ENCODE peak calls at places on chromosomes 7 and 10, in five cellular contexts. A, E, L, X and I are unnamed samples.

GRCh38 chr7:24773646-24774045 is 16.4 kb upstream of the GSDME start:
- DNase-seq in A (no peak), L (no peak), X (no peak), E (no peak), I (no peak)

GRCh38 chr7:155252388-155252957 is 45.2 kb upstream of the INSIG1 start:
- DNase-seq in A (peak), E (no peak), X (no peak), L (no peak), I (no peak)

GRCh38 chr7:822692-823276 is 9.5 kb upstream of the SUN1 start:
- DNase-seq in E (peak), L (no peak), X (no peak), A (no peak), I (no peak)

GRCh38 chr10:124414077-124414476 is 4.6 kb downstream of the OAT start:
- DNase-seq in X (no peak), A (no peak), E (no peak), L (no peak), I (no peak)

GRCh38 chr7:134184767-134185166 is 57.6 kb downstream of the LRGUK start:
- DNase-seq in L (no peak), X (no peak), E (no peak), A (no peak), I (no peak)

GRCh38 chr7:143490719-143491306 is 13.1 kb downstream of the TAS2R41 start:
- DNase-seq in A (no peak), L (peak), X (peak), E (peak), I (no peak)

GRCh38 chr10:80436459-80437098 is 17.5 kb upstream of the TSPAN14 start:
- DNase-seq in E (no peak), L (no peak), X (no peak), A (no peak), I (no peak)

GRCh38 chr7:137351941-137352340 is 8.4 kb upstream of the PTN start:
- DNase-seq in A (no peak), E (no peak), L (no peak), X (no peak), I (no peak)

GRCh38 chr7:876972-877311 is 588 bp downstream of the GET4 start:
- DNase-seq in L (no peak), X (no peak), A (no peak), E (no peak), I (no peak)

GRCh38 chr7:75054744-75055527 is 18.7 kb downstream of the RCC1L start:
- DNase-seq in E (no peak), L (no peak), A (no peak), X (no peak), I (no peak)

GRCh38 chr10:78165617-78166016 is 132.0 kb downstream of the RPS24 start:
- DNase-seq in L (no peak), E (peak), A (no peak), X (peak), I (no peak)

GRCh38 chr10:28302668-28303488 is at the start of gene MPP7:
- DNase-seq in E (peak), A (peak), L (peak), X (peak), I (peak)

GRCh38 chr10:126400641-126401040 is 12.4 kb upstream of the ADAM12 start:
- DNase-seq in L (no peak), X (no peak), E (no peak), A (no peak), I (no peak)

GRCh38 chr7:24979863-24980694 is at the start of gene OSBPL3:
- DNase-seq in E (peak), L (peak), X (peak), A (peak), I (peak)

GRCh38 chr10:78991187-78991586 is 77.6 kb upstream of the ZMIZ1 start:
- DNase-seq in A (no peak), E (no peak), X (no peak), L (peak), I (no peak)

GRCh38 chr10:80407836-80408197 is 534 bp upstream of the PRXL2A start:
- DNase-seq in L (peak), E (peak), X (peak), A (peak), I (no peak)

GRCh38 chr7:70694357-70694908 is 437.5 kb upstream of the GALNT17 start:
- DNase-seq in A (no peak), E (peak), X (no peak), L (no peak), I (no peak)

GRCh38 chr7:47389923-47390630 is 191.8 kb downstream of the TNS3 start:
- DNase-seq in X (no peak), L (no peak), A (no peak), E (no peak), I (no peak)

GRCh38 chr10:12606461-12606860 is 257.1 kb downstream of the CAMK1D start:
- DNase-seq in X (no peak), E (no peak), L (no peak), A (no peak), I (no peak)

GRCh38 chr7:134353411-134353810 is 36.7 kb upstream of the SLC35B4 start:
- DNase-seq in L (no peak), X (no peak), E (no peak), A (no peak), I (no peak)

GRCh38 chr10:778626-779330 is 89.3 kb upstream of the DIP2C start:
- DNase-seq in X (no peak), L (no peak), A (no peak), E (no peak), I (no peak)

GRCh38 chr10:35339946-35340345 is 3.6 kb downstream of the CCNY start:
- DNase-seq in L (no peak), X (no peak), A (no peak), E (no peak), I (no peak)

GRCh38 chr10:78514459-78514858 is 480.8 kb downstream of the RPS24 start:
- DNase-seq in L (no peak), E (no peak), X (no peak), A (no peak), I (no peak)

GRCh38 chr10:35700490-35700887 is 58.4 kb upstream of the FZD8 start:
- DNase-seq in L (no peak), E (peak), X (no peak), A (no peak), I (no peak)

GRCh38 chr10:43854042-43854441 is 205.4 kb upstream of the ZNF32 start:
- DNase-seq in X (peak), A (no peak), E (no peak), L (no peak), I (no peak)

GRCh38 chr7:69276011-69276729 is 322.1 kb upstream of the AUTS2 start:
- DNase-seq in L (no peak), A (no peak), E (no peak), X (no peak), I (no peak)

GRCh38 chr10:37871568-37872251 is 14.3 kb upstream of the ZNF248 start:
- DNase-seq in L (no peak), A (no peak), X (no peak), E (no peak), I (no peak)

GRCh38 chr7:149880871-149881301 is 7.1 kb downstream of the ATP6V0E2 start:
- DNase-seq in A (no peak), L (no peak), E (no peak), X (no peak), I (no peak)

GRCh38 chr7:105354383-105354782 is 34.3 kb downstream of the SRPK2 start:
- DNase-seq in A (no peak), E (no peak), L (no peak), X (no peak), I (no peak)

DNA sequence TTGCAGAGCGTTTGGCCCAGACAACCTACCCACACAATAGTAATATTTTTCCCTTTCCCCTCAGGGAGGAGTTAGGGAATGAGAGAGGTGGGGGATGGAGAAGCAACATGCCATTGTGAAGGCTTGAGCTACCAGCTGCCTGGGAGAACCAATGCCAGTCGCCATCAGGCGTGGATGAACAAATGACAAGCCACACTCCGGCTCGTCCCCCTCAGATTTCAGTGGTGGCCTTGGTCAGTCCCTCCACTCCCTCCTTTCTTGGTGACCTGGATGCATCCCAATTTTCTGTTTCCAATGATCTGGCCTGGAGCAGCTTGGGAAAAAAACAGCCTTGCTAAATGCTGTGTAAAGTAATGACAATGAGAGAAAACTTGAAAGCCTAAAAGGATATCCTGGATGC is 110.8 kb downstream of the ICA1 start:
- DNase-seq in L (no peak), X (no peak), E (no peak), A (no peak), I (no peak)
- H3K4me3 ChIP-seq in L (no peak), X (no peak), E (no peak), A (no peak), I (no peak)

DNA sequence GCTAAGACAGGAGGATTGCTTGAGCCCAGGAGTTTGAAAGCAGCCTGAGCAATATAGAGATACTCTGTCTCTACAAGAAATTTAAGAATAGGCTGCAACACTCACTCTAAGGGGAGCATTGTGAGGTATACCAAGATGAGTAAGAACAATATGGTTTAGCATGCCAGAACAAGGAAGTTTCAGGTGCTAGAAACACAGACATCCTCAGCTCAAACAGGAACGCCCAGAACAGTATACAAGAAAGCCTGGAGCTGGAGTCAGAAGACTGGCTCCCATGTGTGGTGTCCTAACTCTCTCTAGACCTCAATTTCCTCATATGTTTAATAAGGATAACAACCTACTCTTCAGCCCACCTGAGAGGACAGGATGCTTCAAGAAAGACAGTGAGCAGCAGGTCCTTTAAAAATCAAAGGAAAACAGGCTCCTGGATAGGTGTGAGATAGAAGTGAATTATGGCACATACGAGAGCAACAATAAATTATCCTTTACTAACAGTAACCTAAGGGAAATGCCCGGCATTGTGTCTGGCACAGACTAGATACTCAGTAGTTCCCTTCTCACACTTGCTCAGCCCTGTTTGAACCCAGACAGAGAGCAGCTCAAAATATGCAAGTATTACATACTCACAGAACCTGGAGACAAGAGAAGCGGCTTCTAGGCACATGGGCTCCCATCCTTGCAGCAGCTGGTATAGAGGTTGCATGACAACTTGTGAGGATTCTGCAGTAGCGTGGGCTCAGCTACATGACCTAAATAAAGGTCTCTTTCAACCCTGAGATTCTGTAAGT is 45.4 kb downstream of the KAT6B start:
- DNase-seq in L (no peak), A (no peak), X (no peak), E (no peak), I (no peak)
- TF ChIP-seq POLR2AphosphoS5 in L (no peak), A (no peak), X (no peak), E (no peak), I (no peak)

GRCh38 chr7:4806983-4807625 is 31.7 kb downstream of the AP5Z1 start:
- DNase-seq in A (peak), L (no peak), X (no peak), E (no peak), I (no peak)

GRCh38 chr7:4808565-4808964 is 33.1 kb downstream of the AP5Z1 start:
- DNase-seq in A (no peak), L (no peak), E (no peak), X (no peak), I (no peak)

GRCh38 chr7:4807708-4808420 is 32.4 kb downstream of the AP5Z1 start:
- DNase-seq in E (no peak), X (no peak), L (no peak), A (no peak), I (no peak)

GRCh38 chr7:4809091-4809591 is 33.7 kb downstream of the AP5Z1 start:
- DNase-seq in E (no peak), A (no peak), X (no peak), L (no peak), I (no peak)

DNA sequence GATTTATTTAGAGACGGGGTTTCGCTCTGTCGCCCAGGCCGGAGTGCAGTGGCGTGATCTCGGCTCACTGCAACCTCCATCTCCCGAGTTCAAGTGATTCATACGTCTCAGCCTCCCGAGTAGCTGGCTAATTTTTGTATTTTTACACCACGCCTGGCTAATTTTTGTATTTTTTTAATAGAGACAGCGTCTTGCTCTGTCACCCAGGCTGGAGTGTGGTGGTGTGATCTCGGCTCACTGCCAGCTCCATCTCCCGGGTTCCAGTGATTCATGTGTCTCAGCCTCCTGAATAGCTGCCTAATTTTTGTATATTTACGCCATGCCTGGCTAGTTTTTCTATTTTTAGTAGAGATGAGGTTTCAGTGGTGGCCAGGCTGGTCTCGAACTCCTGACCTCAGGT is 34.3 kb downstream of the AP5Z1 start:
- DNase-seq in A (no peak), L (no peak), E (no peak), X (no peak), I (no peak)
- H3K4me3 ChIP-seq in A (no peak), L (no peak), E (no peak), X (no peak), I (no peak)

GRCh38 chr7:6545398-6546126 is 5.7 kb downstream of the GRID2IP start:
- DNase-seq in X (no peak), E (no peak), A (no peak), L (no peak), I (no peak)
- TF ChIP-seq POLR2AphosphoS5 in X (no peak), E (no peak), A (no peak), L (no peak), I (no peak)

GRCh38 chr7:157117796-157118195 is 20.9 kb upstream of the UBE3C start:
- DNase-seq in E (no peak), L (no peak), A (no peak), X (no peak), I (no peak)
- H3K4me3 ChIP-seq in E (no peak), L (no peak), A (no peak), X (no peak), I (no peak)

DNA sequence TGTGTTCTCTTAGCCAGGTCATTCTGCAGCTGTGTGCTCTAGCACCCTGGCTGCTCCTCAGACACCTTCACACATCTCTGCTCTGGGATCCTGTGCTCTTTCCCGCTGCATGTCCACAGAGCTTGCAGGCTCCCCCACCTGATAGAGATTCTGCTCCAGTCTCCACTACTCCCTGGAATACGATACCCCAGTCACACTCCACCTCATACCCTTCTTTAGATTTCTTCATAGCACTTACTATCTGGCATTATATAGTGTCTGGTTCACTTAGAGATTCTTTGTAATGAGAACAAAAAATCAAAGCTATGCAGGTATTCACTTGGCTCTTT is 88.0 kb downstream of the CELF2 start:
- DNase-seq in E (no peak), L (no peak), A (no peak), X (no peak), I (no peak)
- TF ChIP-seq POLR2AphosphoS5 in E (no peak), L (no peak), A (no peak), X (no peak), I (no peak)

GRCh38 chr10:101780187-101780817 is 2.9 kb downstream of the NPM3 start:
- DNase-seq in E (peak), A (no peak), L (no peak), X (no peak), I (no peak)
- H3K4me3 ChIP-seq in E (peak), A (peak), L (no peak), X (no peak), I (no peak)

DNA sequence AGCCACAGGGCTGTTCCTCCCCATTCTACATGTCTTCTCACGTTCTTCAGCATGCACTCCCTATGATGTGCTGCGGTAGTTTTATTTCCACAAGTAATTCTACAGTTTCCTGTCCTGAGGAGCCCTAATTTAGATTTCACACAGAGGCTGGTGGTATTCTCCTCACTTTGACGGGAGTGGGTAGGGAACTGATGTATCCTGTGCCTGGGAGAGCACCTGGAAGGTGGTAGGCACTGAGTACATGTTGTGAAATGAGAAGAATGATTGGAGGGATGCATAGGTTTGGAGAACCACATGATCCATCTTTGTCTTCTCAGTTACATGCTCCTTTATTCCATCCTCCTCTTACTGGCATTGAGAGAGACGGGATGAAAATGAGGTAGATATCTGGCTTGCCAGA is 118.2 kb upstream of the CCDC6 start:
- DNase-seq in L (no peak), A (no peak), X (no peak), E (no peak), I (no peak)
- TF ChIP-seq POLR2AphosphoS5 in L (no peak), A (no peak), X (no peak), E (no peak), I (no peak)

GRCh38 chr10:122224159-122224558 is 46.9 kb upstream of the BTBD16 start:
- DNase-seq in X (no peak), L (no peak), A (no peak), E (no peak), I (no peak)

GRCh38 chr10:122220736-122221135 is 50.4 kb upstream of the BTBD16 start:
- DNase-seq in L (no peak), A (no peak), X (no peak), E (no peak), I (no peak)

GRCh38 chr10:122222638-122223037 is 48.5 kb upstream of the BTBD16 start:
- DNase-seq in A (no peak), L (no peak), E (no peak), X (no peak), I (no peak)

GRCh38 chr10:122219340-122219739 is 51.8 kb upstream of the BTBD16 start:
- DNase-seq in E (no peak), A (no peak), L (no peak), X (no peak), I (no peak)

GRCh38 chr10:122221958-122222357 is 49.1 kb upstream of the BTBD16 start:
- DNase-seq in A (no peak), L (no peak), X (no peak), E (no peak), I (no peak)
- H3K4me3 ChIP-seq in A (no peak), L (no peak), X (no peak), E (no peak), I (no peak)

DNA sequence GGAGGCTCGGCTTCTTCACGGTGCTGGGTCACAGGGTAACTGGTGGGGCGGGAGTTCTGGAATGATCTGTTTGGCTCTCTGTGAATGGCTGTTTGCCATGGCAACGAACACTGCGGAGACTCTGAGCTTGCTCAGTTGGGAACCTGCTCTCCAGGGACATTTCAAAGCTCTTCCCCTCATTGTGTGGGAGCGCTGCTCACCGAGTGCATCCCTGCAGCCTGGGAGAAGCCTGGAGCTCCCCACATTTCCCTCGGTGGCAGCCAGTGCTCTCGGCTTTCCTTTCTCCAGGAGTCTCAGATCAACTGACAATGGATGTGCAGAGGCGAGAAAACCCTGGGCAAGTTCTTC is 57.6 kb upstream of the CACUL1 start:
- DNase-seq in L (no peak), X (no peak), E (peak), A (no peak), I (no peak)
- TF ChIP-seq POLR2AphosphoS5 in L (no peak), X (no peak), E (no peak), A (no peak), I (no peak)